ENCODE peak calls at places on chromosomes 3 and 15, in four cellular contexts. C is WTC11, Y is K562, K is HepG2. I is an unnamed sample.

GRCh38 chr3:139388961-139389551 is 391 bp downstream of the COPB2 start:
- DNase-seq in C (no peak), Y (no peak), K (no peak), I (no peak)

GRCh38 chr3:165259518-165260193 is 63.5 kb upstream of the SLITRK3 start:
- DNase-seq in C (no peak), Y (no peak), K (no peak), I (no peak)

GRCh38 chr3:115227046-115227445 is 80.0 kb upstream of the ZBTB20 start:
- DNase-seq in C (no peak), Y (no peak), K (no peak), I (no peak)

GRCh38 chr15:92006186-92007028 is 152.9 kb downstream of the SLCO3A1 start:
- DNase-seq in C (no peak), Y (no peak), K (no peak), I (no peak)

GRCh38 chr3:108133858-108134554 is 43.2 kb upstream of the CD47 start:
- DNase-seq in C (no peak), Y (no peak), K (no peak), I (no peak)

GRCh38 chr3:9202546-9202945 is 46.9 kb downstream of the SRGAP3 start:
- DNase-seq in C (no peak), Y (no peak), K (no peak), I (no peak)

GRCh38 chr3:14123308-14124222 is 1.1 kb downstream of the CHCHD4 start:
- DNase-seq in C (no peak), Y (no peak), K (no peak), I (no peak)

GRCh38 chr15:73225358-73226015 is 143.3 kb downstream of the HCN4 start:
- DNase-seq in C (peak; percentile 24), Y (peak; percentile 32), K (no peak), I (no peak)

GRCh38 chr3:187186801-187187421 is 10.4 kb upstream of the RTP1 start:
- DNase-seq in C (no peak), Y (peak; percentile 28), K (peak; percentile 12), I (no peak)

GRCh38 chr3:46914849-46915248 is 37.3 kb downstream of the PTH1R start:
- DNase-seq in C (no peak), Y (no peak), K (no peak), I (no peak)

GRCh38 chr3:186609247-186609868 is 3.5 kb upstream of the AHSG start:
- DNase-seq in C (no peak), Y (no peak), K (no peak), I (no peak)

GRCh38 chr3:38453075-38453913 is at the start of gene ACVR2B:
- DNase-seq in C (peak; percentile 82), Y (peak; percentile 99), K (peak; percentile 65), I (peak; percentile 91)

GRCh38 chr3:123119802-123120201 is 53.0 kb downstream of the PDIA5 start:
- DNase-seq in C (no peak), Y (no peak), K (no peak), I (no peak)

GRCh38 chr15:83571820-83572707 is 81.9 kb upstream of the ADAMTSL3 start:
- DNase-seq in C (no peak), Y (no peak), K (no peak), I (peak; percentile 39)

GRCh38 chr15:77535845-77536244 is 96.9 kb downstream of the LINGO1 start:
- DNase-seq in C (peak; percentile 54), Y (peak; percentile 41), K (no peak), I (no peak)

GRCh38 chr3:123104550-123104949 is 37.7 kb downstream of the PDIA5 start:
- DNase-seq in C (no peak), Y (no peak), K (no peak), I (no peak)

GRCh38 chr15:57873564-57874209 is 167.2 kb downstream of the POLR2M start:
- DNase-seq in C (no peak), Y (no peak), K (no peak), I (no peak)

GRCh38 chr15:99432271-99433025 is 133.3 kb upstream of the MEF2A start:
- DNase-seq in C (no peak), Y (no peak), K (no peak), I (no peak)

GRCh38 chr3:47715928-47716327 is 65.8 kb downstream of the SMARCC1 start:
- DNase-seq in C (no peak), Y (no peak), K (no peak), I (no peak)

GRCh38 chr3:127629462-127630403 is 748 bp downstream of the PODXL2 start:
- DNase-seq in C (no peak), Y (no peak), K (no peak), I (peak; percentile 20)

GRCh38 chr3:80035021-80035420 is 267.2 kb upstream of the ROBO1 start:
- DNase-seq in C (no peak), Y (no peak), K (no peak), I (no peak)

GRCh38 chr3:142863010-142863787 is 25.7 kb downstream of the PCOLCE2 start:
- DNase-seq in C (no peak), Y (no peak), K (no peak), I (no peak)
- TF ChIP-seq ELF4 in C (no peak), Y (no peak), K (no peak), I (no peak)

GRCh38 chr3:64992462-64993285 is 304.9 kb upstream of the ADAMTS9 start:
- DNase-seq in C (peak; percentile 36), Y (no peak), K (no peak), I (no peak)
- TF ChIP-seq ELF4 in C (no peak), Y (no peak), K (no peak), I (no peak)

GRCh38 chr15:100461049-100461448 is 67.7 kb downstream of the CERS3 start:
- DNase-seq in C (no peak), Y (no peak), K (no peak), I (no peak)
- TF ChIP-seq ELF4 in C (no peak), Y (no peak), K (no peak), I (no peak)

GRCh38 chr15:34046471-34047145 is 7.6 kb upstream of the AVEN start:
- DNase-seq in C (no peak), Y (no peak), K (no peak), I (no peak)
- TF ChIP-seq ELF4 in C (no peak), Y (no peak), K (no peak), I (no peak)

GRCh38 chr3:86865506-86865905 is 125.4 kb downstream of the VGLL3 start:
- DNase-seq in C (no peak), Y (no peak), K (no peak), I (no peak)
- TF ChIP-seq ELF4 in C (no peak), Y (no peak), K (no peak), I (no peak)

GRCh38 chr3:144497452-144497851 is 525.8 kb downstream of the DIPK2A start:
- DNase-seq in C (no peak), Y (no peak), K (no peak), I (no peak)
- TF ChIP-seq ELF4 in C (no peak), Y (no peak), K (no peak), I (no peak)

GRCh38 chr3:29683306-29683993 is 402.6 kb downstream of the RBMS3 start:
- DNase-seq in C (no peak), Y (no peak), K (no peak), I (peak; percentile 17)
- TF ChIP-seq ELF4 in C (no peak), Y (no peak), K (no peak), I (no peak)

GRCh38 chr3:4825572-4826236 is 153.5 kb upstream of the BHLHE40 start:
- DNase-seq in C (no peak), Y (peak; percentile 68), K (peak; percentile 17), I (no peak)

GRCh38 chr3:4827767-4828166 is 151.5 kb upstream of the BHLHE40 start:
- DNase-seq in C (no peak), Y (no peak), K (no peak), I (no peak)

GRCh38 chr3:4828279-4829030 is 150.8 kb upstream of the BHLHE40 start:
- DNase-seq in C (no peak), Y (peak; percentile 58), K (no peak), I (no peak)

GRCh38 chr3:4824948-4825325 is 154.3 kb upstream of the BHLHE40 start:
- DNase-seq in C (no peak), Y (peak; percentile 63), K (peak; percentile 3), I (no peak)

DNA sequence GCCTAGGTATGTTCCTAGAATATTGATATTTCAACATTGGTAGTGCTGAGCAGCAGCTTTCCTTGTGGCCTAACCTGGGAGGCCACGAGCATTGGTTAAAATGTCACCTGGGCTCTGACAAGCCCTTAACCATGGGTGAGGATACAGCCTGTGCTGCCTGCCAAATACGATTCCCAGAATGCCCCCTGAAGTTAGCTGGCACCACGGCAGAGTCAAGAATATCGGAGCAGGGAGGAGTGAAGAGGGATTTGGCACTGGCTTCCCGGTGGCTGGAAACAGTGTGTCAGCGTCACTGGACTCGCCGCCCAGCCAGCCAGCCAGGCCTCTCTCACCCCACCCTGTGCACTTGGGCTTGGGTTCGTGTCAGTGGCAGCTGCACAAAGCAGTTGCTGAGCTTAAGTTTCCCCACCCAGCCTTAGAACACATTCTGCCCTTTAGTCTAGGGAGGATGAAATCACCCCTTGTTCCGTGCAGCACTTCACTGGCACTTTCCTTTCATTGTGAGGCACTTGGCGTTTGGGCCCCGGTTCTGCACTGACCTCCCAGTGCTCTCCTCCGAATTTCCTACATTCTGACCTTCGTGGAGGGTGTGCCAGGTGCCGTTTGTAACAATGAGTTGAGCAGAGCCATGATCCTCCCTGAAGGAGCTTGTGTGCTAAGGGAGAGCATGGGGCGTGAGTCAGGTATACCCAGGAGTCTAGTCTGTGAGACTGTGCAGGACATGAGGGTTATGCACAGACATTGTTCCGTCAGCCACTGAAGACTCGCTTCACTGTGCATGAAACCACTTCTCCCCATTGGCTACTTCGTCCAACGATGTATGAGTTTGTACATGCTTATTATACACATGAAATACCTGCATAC is 152.8 kb upstream of the BHLHE40 start:
- DNase-seq in C (no peak), Y (no peak), K (no peak), I (no peak)
- TF ChIP-seq ELF4 in C (no peak), Y (no peak), K (no peak), I (no peak)

DNA sequence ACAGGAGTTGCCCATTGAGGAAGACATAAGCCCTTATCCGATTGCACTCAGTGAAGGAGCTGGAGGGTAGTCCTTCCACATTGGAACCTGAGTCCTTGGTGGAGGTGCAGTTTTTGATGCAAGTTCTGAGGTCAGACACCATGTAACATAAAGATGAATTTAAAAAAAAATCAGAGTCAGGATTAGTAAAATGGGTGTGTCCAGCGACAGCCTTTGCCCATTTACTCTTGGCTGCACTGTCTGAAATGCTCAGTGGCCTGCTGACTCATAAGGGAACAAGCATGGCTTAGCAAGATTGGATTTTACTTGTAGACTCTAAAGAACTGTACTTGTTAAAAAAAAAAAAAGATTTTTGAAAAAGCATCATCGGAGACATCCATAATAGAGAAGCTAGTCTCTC is 241.1 kb upstream of the TOPAZ1 start:
- DNase-seq in C (no peak), Y (no peak), K (no peak), I (no peak)
- TF ChIP-seq ELF4 in C (no peak), Y (no peak), K (no peak), I (no peak)

GRCh38 chr3:31232049-31233040 is 300.4 kb upstream of the STT3B start:
- DNase-seq in C (no peak), Y (no peak), K (no peak), I (no peak)
- TF ChIP-seq ELF4 in C (no peak), Y (no peak), K (no peak), I (no peak)